ENCODE peak calls at places on chromosomes 4 and X, in seven cellular contexts. C is left lung; H is LoVo; L is iPS DF 6.9; O is mucosa of descending colon; W is stimulated activated CD8-positive, alpha-beta memory T cell treated with anti-CD3 and anti-CD28 coated beads, Interleukin-15, amount 100 ng/mL, for 1 hour; V is IMR-90. A is an unnamed sample.

GRCh38 chrX:389021-389441 is 2.3 kb upstream of the PPP2R3B start:
- DNase-seq in O (no peak), H (no peak), W (no peak), V (no peak), C (no peak), L (no peak), A (no peak)

GRCh38 chr4:5979981-5980380 is 38.2 kb downstream of the C4orf50 start:
- DNase-seq in W (no peak), O (no peak), L (no peak), H (no peak), V (no peak), C (no peak), A (no peak)

GRCh38 chrX:134654398-134655012 is 3.8 kb downstream of the PLAC1 start:
- DNase-seq in C (no peak), O (no peak), W (no peak), H (no peak), L (no peak), V (no peak), A (no peak)

GRCh38 chr4:123018391-123018755 is 96.0 kb upstream of the NUDT6 start:
- DNase-seq in C (no peak), V (no peak), O (no peak), H (no peak), L (no peak), W (no peak), A (no peak)

GRCh38 chr4:89661490-89661889 is 175.5 kb downstream of the SNCA start:
- DNase-seq in O (no peak), H (peak; percentile 39), W (no peak), C (no peak), L (no peak), V (peak; percentile 38), A (peak; percentile 12)

GRCh38 chr4:140004580-140005314 is 149.2 kb downstream of the MAML3 start:
- DNase-seq in H (no peak), W (no peak), L (no peak), V (peak; percentile 51), O (no peak), C (peak; percentile 78), A (no peak)

GRCh38 chr4:147060171-147060931 is 114.7 kb upstream of the TTC29 start:
- DNase-seq in H (no peak), O (no peak), V (peak; percentile 81), W (no peak), L (no peak), C (no peak), A (no peak)

GRCh38 chr4:184028571-184028996 is 123.5 kb downstream of the STOX2 start:
- DNase-seq in V (no peak), H (peak; percentile 12), L (no peak), W (no peak), O (no peak), C (peak; percentile 76), A (peak; percentile 25)

GRCh38 chrX:16130707-16131106 is 7.3 kb downstream of the GRPR start:
- DNase-seq in C (no peak), V (no peak), L (no peak), O (no peak), W (no peak), H (no peak), A (no peak)

GRCh38 chrX:21574793-21575192 is 83.3 kb downstream of the KLHL34 start:
- DNase-seq in W (no peak), L (no peak), H (no peak), C (no peak), V (no peak), O (no peak), A (no peak)

GRCh38 chr4:73573794-73574528 is 46.3 kb downstream of the RASSF6 start:
- DNase-seq in O (peak; percentile 78), W (no peak), H (peak; percentile 53), L (peak; percentile 74), V (peak; percentile 82), C (no peak), A (no peak)

GRCh38 chr4:125368684-125369083 is 53.9 kb downstream of the FAT4 start:
- DNase-seq in C (no peak), H (no peak), W (no peak), L (no peak), O (no peak), V (peak; percentile 84), A (no peak)

GRCh38 chr4:77821775-77822174 is 2.6 kb upstream of the CNOT6L start:
- DNase-seq in V (no peak), O (peak; percentile 20), W (no peak), L (no peak), C (no peak), H (no peak), A (no peak)

GRCh38 chrX:3743821-3744439 is 30.5 kb upstream of the PRKX start:
- DNase-seq in C (no peak), W (peak; percentile 18), L (no peak), V (no peak), O (peak; percentile 15), H (no peak), A (no peak)

GRCh38 chr4:154720123-154720522 is 23.7 kb upstream of the LRAT start:
- DNase-seq in C (no peak), H (no peak), O (no peak), V (no peak), L (no peak), W (no peak), A (no peak)

GRCh38 chr4:89298788-89299152 is 8.8 kb downstream of the GPRIN3 start:
- DNase-seq in H (no peak), L (no peak), O (no peak), W (no peak), C (no peak), V (no peak), A (no peak)

GRCh38 chrX:129618997-129619396 is 35.8 kb downstream of the APLN start:
- DNase-seq in L (no peak), W (no peak), O (peak; percentile 55), C (no peak), H (no peak), V (no peak), A (no peak)

GRCh38 chrX:1519022-1519497 is 17.9 kb downstream of the P2RY8 start:
- DNase-seq in C (no peak), H (no peak), L (no peak), W (no peak), V (no peak), O (no peak), A (no peak)

GRCh38 chrX:148043456-148043855 is 62.3 kb downstream of the FMR1NB start:
- DNase-seq in H (no peak), L (no peak), V (peak; percentile 4), C (no peak), W (no peak), O (no peak), A (no peak)

GRCh38 chr4:113555868-113556267 is 205.7 kb downstream of the CAMK2D start:
- DNase-seq in W (no peak), C (no peak), V (no peak), O (peak; percentile 17), H (no peak), L (no peak), A (no peak)

GRCh38 chrX:69236641-69237040 is 71.4 kb upstream of the PJA1 start:
- DNase-seq in O (no peak), V (no peak), H (no peak), L (no peak), W (no peak), C (no peak), A (no peak)

GRCh38 chr4:112633477-112634235 is 3.1 kb downstream of the ZGRF1 start:
- DNase-seq in L (no peak), W (no peak), V (peak; percentile 43), C (no peak), O (peak; percentile 12), H (peak; percentile 39), A (no peak)

GRCh38 chrX:129581904-129582303 is 41.8 kb downstream of the OCRL start:
- DNase-seq in O (no peak), W (no peak), H (no peak), C (no peak), L (no peak), V (peak; percentile 21), A (no peak)

GRCh38 chr4:154622598-154622997 is 10.1 kb upstream of the FGG start:
- DNase-seq in W (no peak), C (no peak), V (peak; percentile 48), L (no peak), O (peak; percentile 60), H (peak; percentile 36), A (peak; percentile 55)

GRCh38 chrX:16882188-16882587 is 12.0 kb upstream of the RBBP7 start:
- DNase-seq in W (no peak), V (peak; percentile 25), L (no peak), C (no peak), O (peak; percentile 60), H (peak; percentile 1), A (peak; percentile 11)

GRCh38 chrX:3052864-3053263 is 11.6 kb downstream of the ARSF start:
- DNase-seq in C (no peak), L (no peak), W (no peak), H (no peak), V (no peak), O (peak; percentile 28), A (no peak)

GRCh38 chr4:168822481-168822880 is 187.6 kb downstream of the CBR4 start:
- DNase-seq in O (no peak), V (no peak), W (no peak), H (no peak), C (no peak), L (no peak), A (no peak)

GRCh38 chr4:115154826-115155225 is 41.4 kb upstream of the NDST4 start:
- DNase-seq in C (no peak), H (no peak), L (peak; percentile 29), V (no peak), O (no peak), W (no peak), A (no peak)

GRCh38 chr4:107740950-107741701 is 21.1 kb upstream of the PAPSS1 start:
- DNase-seq in V (peak; percentile 60), L (no peak), O (peak; percentile 28), W (no peak), H (no peak), C (no peak), A (no peak)

GRCh38 chr4:189547537-189547936 is 393.1 kb upstream of the FRG1 start:
- DNase-seq in W (no peak), V (no peak), C (no peak), O (no peak), L (no peak), H (no peak), A (no peak)

GRCh38 chrX:122188751-122189150 is 995.3 kb upstream of the GRIA3 start:
- DNase-seq in O (no peak), H (no peak), W (no peak), V (no peak), C (no peak), L (no peak), A (no peak)

GRCh38 chrX:133654801-133655200 is 239.5 kb upstream of the GPC4 start:
- DNase-seq in W (no peak), L (no peak), V (peak; percentile 19), O (no peak), C (no peak), H (no peak), A (no peak)

GRCh38 chr4:125283702-125284279 is 31.0 kb upstream of the FAT4 start:
- DNase-seq in L (no peak), H (peak; percentile 30), C (no peak), O (no peak), V (peak; percentile 51), W (no peak), A (no peak)

GRCh38 chr4:59060895-59061294 is 1950.7 kb upstream of the IGFBP7 start:
- DNase-seq in O (no peak), L (no peak), H (no peak), V (no peak), C (no peak), W (no peak), A (no peak)

GRCh38 chr4:180054291-180054690 is 2188.9 kb upstream of the TENM3 start:
- DNase-seq in W (no peak), L (no peak), C (no peak), O (no peak), H (no peak), V (no peak), A (no peak)

GRCh38 chrX:84873176-84873575 is 130.5 kb upstream of the APOOL start:
- DNase-seq in V (no peak), W (no peak), O (peak; percentile 1), H (no peak), L (no peak), C (no peak), A (no peak)

GRCh38 chr4:142265536-142265935 is 580.6 kb downstream of the INPP4B start:
- DNase-seq in W (no peak), L (no peak), V (peak; percentile 75), O (no peak), C (no peak), H (peak; percentile 43), A (no peak)

GRCh38 chr4:54550415-54551171 is 107.2 kb upstream of the KIT start:
- DNase-seq in W (no peak), O (no peak), L (no peak), V (peak; percentile 40), C (peak; percentile 61), H (no peak), A (no peak)

A was measured in PC-9.